ENCODE peak calls at places on chromosomes 1 and 21, in six cellular contexts. One of them, this sample, is unnamed.
A peak's percentile ranks its signal among the peaks of the same experiment; 100 is the strongest.

GRCh38 chr1:18413906-18414305 is 66.8 kb upstream of the KLHDC7A start:
- DNase-seq in A549: no peak
- DNase-seq in endothelial cell of umbilical vein: no peak
- DNase-seq in NB4: no peak
- DNase-seq in K562: no peak
- DNase-seq in GM12878: no peak
- DNase-seq in this sample: no peak

GRCh38 chr1:2393471-2393877 is 1.8 kb downstream of the RER1 start:
- DNase-seq in NB4: no peak
- DNase-seq in endothelial cell of umbilical vein: no peak
- DNase-seq in GM12878: no peak
- DNase-seq in A549: no peak
- DNase-seq in K562: no peak
- DNase-seq in this sample: peak; percentile 42

GRCh38 chr21:43906585-43907370 is 41.8 kb downstream of the AGPAT3 start:
- DNase-seq in GM12878: no peak
- DNase-seq in NB4: no peak
- DNase-seq in K562: no peak
- DNase-seq in endothelial cell of umbilical vein: no peak
- DNase-seq in A549: no peak
- DNase-seq in this sample: no peak

GRCh38 chr21:15495965-15496364 is 233.8 kb upstream of the USP25 start:
- DNase-seq in A549: no peak
- DNase-seq in K562: no peak
- DNase-seq in NB4: no peak
- DNase-seq in endothelial cell of umbilical vein: peak; percentile 43
- DNase-seq in GM12878: no peak
- DNase-seq in this sample: peak; percentile 7

GRCh38 chr1:225816643-225817538 is 7.0 kb downstream of the EPHX1 start:
- DNase-seq in endothelial cell of umbilical vein: peak; percentile 75
- DNase-seq in GM12878: no peak
- DNase-seq in A549: no peak
- DNase-seq in K562: no peak
- DNase-seq in NB4: no peak
- DNase-seq in this sample: no peak

GRCh38 chr21:44399151-44399954 is 45.9 kb downstream of the TRPM2 start:
- DNase-seq in GM12878: no peak
- DNase-seq in A549: no peak
- DNase-seq in endothelial cell of umbilical vein: no peak
- DNase-seq in K562: no peak
- DNase-seq in NB4: no peak
- DNase-seq in this sample: no peak

GRCh38 chr1:200784576-200784975 is 45.9 kb downstream of the CAMSAP2 start:
- DNase-seq in A549: no peak
- DNase-seq in K562: no peak
- DNase-seq in NB4: no peak
- DNase-seq in endothelial cell of umbilical vein: no peak
- DNase-seq in GM12878: no peak
- DNase-seq in this sample: no peak

GRCh38 chr1:40003156-40004093 is 37.1 kb upstream of the CAP1 start:
- DNase-seq in K562: no peak
- DNase-seq in A549: no peak
- DNase-seq in endothelial cell of umbilical vein: no peak
- DNase-seq in GM12878: peak; percentile 53
- DNase-seq in NB4: no peak
- DNase-seq in this sample: no peak

GRCh38 chr1:37479255-37480124 is 5.1 kb downstream of the ZC3H12A start:
- DNase-seq in endothelial cell of umbilical vein: peak; percentile 76
- DNase-seq in NB4: peak; percentile 97
- DNase-seq in K562: peak; percentile 92
- DNase-seq in A549: peak; percentile 86
- DNase-seq in GM12878: peak; percentile 65
- DNase-seq in this sample: peak; percentile 89

GRCh38 chr1:5711079-5711478 is 281.1 kb downstream of the NPHP4 start:
- DNase-seq in A549: no peak
- DNase-seq in NB4: no peak
- DNase-seq in endothelial cell of umbilical vein: no peak
- DNase-seq in GM12878: no peak
- DNase-seq in K562: no peak
- DNase-seq in this sample: no peak

GRCh38 chr1:186812560-186812959 is 16.2 kb upstream of the PLA2G4A start:
- DNase-seq in GM12878: no peak
- DNase-seq in NB4: no peak
- DNase-seq in K562: no peak
- DNase-seq in A549: no peak
- DNase-seq in endothelial cell of umbilical vein: no peak
- DNase-seq in this sample: no peak

GRCh38 chr21:27275294-27275927 is 308.5 kb upstream of the ADAMTS5 start:
- DNase-seq in K562: no peak
- DNase-seq in NB4: peak; percentile 80
- DNase-seq in endothelial cell of umbilical vein: no peak
- DNase-seq in GM12878: no peak
- DNase-seq in A549: no peak
- DNase-seq in this sample: no peak

GRCh38 chr1:226365831-226366231 is 42.1 kb downstream of the PARP1 start:
- DNase-seq in endothelial cell of umbilical vein: peak; percentile 32
- DNase-seq in K562: no peak
- DNase-seq in NB4: no peak
- DNase-seq in A549: no peak
- DNase-seq in GM12878: no peak
- DNase-seq in this sample: no peak

GRCh38 chr1:151841141-151841540 is 1.5 kb upstream of the C2CD4D start:
- DNase-seq in endothelial cell of umbilical vein: peak; percentile 66
- DNase-seq in GM12878: no peak
- DNase-seq in K562: no peak
- DNase-seq in NB4: no peak
- DNase-seq in A549: no peak
- DNase-seq in this sample: peak; percentile 39

GRCh38 chr1:60972841-60973364 is 109.5 kb upstream of the NFIA start:
- DNase-seq in endothelial cell of umbilical vein: peak; percentile 16
- DNase-seq in A549: peak; percentile 13
- DNase-seq in K562: no peak
- DNase-seq in GM12878: no peak
- DNase-seq in NB4: no peak
- DNase-seq in this sample: peak; percentile 75

GRCh38 chr1:66556161-66556611 is 22.2 kb downstream of the SGIP1 start:
- DNase-seq in K562: no peak
- DNase-seq in GM12878: no peak
- DNase-seq in endothelial cell of umbilical vein: no peak
- DNase-seq in A549: no peak
- DNase-seq in NB4: no peak
- DNase-seq in this sample: no peak

GRCh38 chr1:219897914-219898313 is 30.4 kb downstream of the SLC30A10 start:
- DNase-seq in GM12878: no peak
- DNase-seq in A549: no peak
- DNase-seq in endothelial cell of umbilical vein: no peak
- DNase-seq in K562: no peak
- DNase-seq in NB4: no peak
- DNase-seq in this sample: no peak

GRCh38 chr1:68163220-68163619 is 69.1 kb downstream of the WLS start:
- DNase-seq in K562: no peak
- DNase-seq in GM12878: no peak
- DNase-seq in A549: no peak
- DNase-seq in endothelial cell of umbilical vein: no peak
- DNase-seq in NB4: no peak
- DNase-seq in this sample: no peak

GRCh38 chr1:44059181-44059661 is 28.0 kb upstream of the SLC6A9 start:
- DNase-seq in GM12878: no peak
- DNase-seq in endothelial cell of umbilical vein: no peak
- DNase-seq in NB4: no peak
- DNase-seq in K562: no peak
- DNase-seq in A549: no peak
- DNase-seq in this sample: no peak

GRCh38 chr1:32685498-32685897 is 17.1 kb downstream of the SYNC start:
- DNase-seq in A549: no peak
- DNase-seq in NB4: no peak
- DNase-seq in GM12878: no peak
- DNase-seq in endothelial cell of umbilical vein: no peak
- DNase-seq in K562: no peak
- DNase-seq in this sample: no peak

GRCh38 chr1:32683397-32683796 is 19.2 kb downstream of the SYNC start:
- DNase-seq in A549: no peak
- DNase-seq in NB4: no peak
- DNase-seq in endothelial cell of umbilical vein: no peak
- DNase-seq in GM12878: no peak
- DNase-seq in K562: no peak
- DNase-seq in this sample: no peak

GRCh38 chr1:32686387-32686786 is 16.2 kb downstream of the SYNC start:
- DNase-seq in endothelial cell of umbilical vein: no peak
- DNase-seq in GM12878: no peak
- DNase-seq in A549: no peak
- DNase-seq in NB4: no peak
- DNase-seq in K562: no peak
- DNase-seq in this sample: no peak

GRCh38 chr1:32681999-32682398 is 20.6 kb downstream of the SYNC start:
- DNase-seq in NB4: no peak
- DNase-seq in K562: no peak
- DNase-seq in GM12878: no peak
- DNase-seq in endothelial cell of umbilical vein: no peak
- DNase-seq in A549: no peak
- DNase-seq in this sample: no peak

DNA sequence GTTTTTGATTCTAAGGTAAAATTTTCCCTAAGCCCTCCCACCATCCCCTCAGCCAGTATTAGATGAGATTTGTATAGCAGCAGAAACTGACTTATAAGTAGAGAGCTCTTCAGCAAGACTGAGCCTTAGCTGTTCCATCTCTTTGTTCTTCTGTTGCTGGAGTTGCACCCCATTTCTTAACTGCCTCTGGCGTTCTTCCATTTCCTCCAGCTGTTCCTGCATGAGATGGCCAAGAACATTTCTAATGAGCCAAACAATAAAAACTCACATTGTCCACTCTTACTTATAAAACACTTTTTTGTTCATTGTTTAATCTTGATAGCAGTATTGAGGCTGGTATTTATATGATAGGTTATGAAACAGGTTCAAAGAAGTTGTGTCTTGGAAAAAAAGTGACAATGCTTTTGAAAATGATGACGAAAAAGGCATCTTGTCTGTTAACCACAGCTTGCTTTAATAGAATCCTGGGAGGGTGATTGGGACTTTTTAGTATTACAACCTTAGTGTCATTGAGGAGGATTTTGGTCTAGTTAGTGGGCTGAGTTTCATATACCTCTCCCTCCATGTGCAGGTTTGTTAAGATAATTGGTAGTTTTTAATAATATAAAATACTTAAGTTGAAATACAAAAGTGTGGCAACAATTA is 18.3 kb downstream of the SYNC start:
- DNase-seq in A549: no peak
- DNase-seq in GM12878: no peak
- DNase-seq in endothelial cell of umbilical vein: peak; percentile 69
- DNase-seq in K562: no peak
- DNase-seq in NB4: no peak
- DNase-seq in this sample: no peak
- TF ChIP-seq MYC in A549: no peak
- TF ChIP-seq MYC in GM12878: no peak
- TF ChIP-seq MYC in endothelial cell of umbilical vein: no peak
- TF ChIP-seq MYC in K562: no peak
- TF ChIP-seq MYC in NB4: no peak
- TF ChIP-seq MYC in this sample: no peak

DNA sequence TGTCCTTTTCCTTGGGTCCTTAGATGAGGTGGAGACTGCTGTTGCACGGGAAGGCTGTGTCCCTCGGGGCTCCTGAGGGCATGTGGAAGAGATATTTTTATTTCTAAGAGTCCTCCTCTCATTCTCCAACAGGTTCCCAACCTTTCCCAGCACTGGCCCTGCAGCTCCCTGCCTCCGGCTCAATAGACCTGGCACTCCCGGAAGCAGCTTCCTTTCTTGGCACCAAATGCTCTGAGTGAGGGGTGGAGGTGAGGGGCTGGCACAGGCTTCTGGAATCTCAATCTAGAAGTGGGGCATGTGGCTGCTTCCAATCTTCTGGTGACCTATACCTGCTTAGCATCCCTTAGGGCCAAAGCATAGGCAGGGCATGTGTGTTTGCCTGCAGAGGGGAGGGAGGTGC is 4.5 kb downstream of the ETV3L start:
- DNase-seq in NB4: no peak
- DNase-seq in K562: no peak
- DNase-seq in GM12878: no peak
- DNase-seq in endothelial cell of umbilical vein: no peak
- DNase-seq in A549: no peak
- DNase-seq in this sample: no peak
- TF ChIP-seq MYC in NB4: no peak
- TF ChIP-seq MYC in K562: no peak
- TF ChIP-seq MYC in GM12878: no peak
- TF ChIP-seq MYC in endothelial cell of umbilical vein: no peak
- TF ChIP-seq MYC in A549: no peak
- TF ChIP-seq MYC in this sample: no peak

DNA sequence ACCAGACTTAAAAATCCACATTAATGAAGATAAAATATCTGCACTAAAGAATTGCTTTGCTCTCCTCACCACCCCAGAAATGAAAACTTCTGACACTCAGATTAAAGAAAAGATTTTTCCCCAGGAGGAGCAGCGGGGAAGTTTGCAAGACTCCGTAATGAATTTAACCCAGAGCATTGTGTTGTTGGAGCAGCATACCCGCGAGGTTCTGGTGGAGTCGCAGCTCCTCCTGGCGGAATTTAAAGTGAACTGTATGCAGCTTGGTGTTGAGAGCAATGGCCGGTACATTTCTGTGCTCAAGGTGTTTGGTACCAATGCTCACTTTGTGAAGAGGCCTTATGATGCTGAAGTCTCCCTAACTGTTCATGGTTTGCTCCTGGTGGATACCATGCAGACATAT is 46.4 kb downstream of the VPS13D start:
- DNase-seq in endothelial cell of umbilical vein: peak; percentile 24
- DNase-seq in GM12878: no peak
- DNase-seq in A549: peak; percentile 66
- DNase-seq in K562: peak; percentile 46
- DNase-seq in NB4: peak; percentile 3
- DNase-seq in this sample: peak; percentile 32
- TF ChIP-seq MYC in endothelial cell of umbilical vein: no peak
- TF ChIP-seq MYC in GM12878: no peak
- TF ChIP-seq MYC in A549: no peak
- TF ChIP-seq MYC in K562: no peak
- TF ChIP-seq MYC in NB4: no peak
- TF ChIP-seq MYC in this sample: no peak

DNA sequence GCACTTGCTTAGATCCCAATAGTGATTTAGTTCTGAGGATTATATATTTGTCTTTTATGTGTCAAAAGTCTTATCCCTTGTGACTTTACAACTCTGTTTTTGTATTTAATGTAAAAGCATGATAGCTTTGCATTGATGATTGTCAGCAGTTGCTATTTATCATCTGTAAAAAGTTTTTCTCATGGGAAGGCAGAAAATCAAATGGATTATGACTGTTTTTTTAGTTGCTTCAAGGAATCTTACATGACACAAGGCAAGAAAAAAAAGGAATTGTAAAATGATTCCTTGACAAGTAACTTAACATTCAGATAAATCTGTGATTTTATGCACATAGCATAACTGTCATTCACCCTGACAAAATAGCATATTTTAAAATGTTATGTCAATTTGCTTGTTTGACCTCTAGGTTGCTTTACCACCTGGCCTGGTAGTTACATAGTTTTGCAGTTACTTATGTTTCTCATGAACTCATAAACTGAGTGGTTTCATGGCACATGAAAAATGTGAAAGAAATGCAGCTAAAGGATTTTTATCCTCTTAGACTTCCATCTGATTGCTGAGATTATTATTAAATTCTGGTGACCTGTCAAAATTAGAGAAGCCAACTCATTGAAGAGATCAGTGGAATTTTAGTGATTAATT is 622.6 kb downstream of the ADGRL2 start:
- DNase-seq in NB4: no peak
- DNase-seq in K562: no peak
- DNase-seq in GM12878: no peak
- DNase-seq in A549: no peak
- DNase-seq in endothelial cell of umbilical vein: no peak
- DNase-seq in this sample: no peak
- TF ChIP-seq MYC in NB4: no peak
- TF ChIP-seq MYC in K562: no peak
- TF ChIP-seq MYC in GM12878: no peak
- TF ChIP-seq MYC in A549: no peak
- TF ChIP-seq MYC in endothelial cell of umbilical vein: no peak
- TF ChIP-seq MYC in this sample: no peak